ENCODE peak calls at places on chromosomes 4 and X, in eight cellular contexts. B is foreskin fibroblast, D is bronchial epithelial cell, L is AG09309, X is WTC11, R is brain microvascular endothelial cell, C is RWPE2, O is glutamatergic neuron. W is an unnamed sample.

GRCh38 chr4:98672583-98673281 is 14.3 kb upstream of the TSPAN5 start:
- DNase-seq in B (no peak), D (no peak), L (no peak), X (no peak), R (no peak), C (no peak), O (no peak), W (no peak)

GRCh38 chr4:61828960-61829359 is 628.8 kb downstream of the ADGRL3 start:
- DNase-seq in B (no peak), D (no peak), L (no peak), X (no peak), R (no peak), C (no peak), O (no peak), W (no peak)

GRCh38 chrX:21639775-21640174 is 18.4 kb downstream of the KLHL34 start:
- DNase-seq in B (no peak), D (no peak), L (no peak), X (no peak), R (no peak), C (no peak), O (no peak), W (no peak)

GRCh38 chrX:13001961-13002671 is 27.2 kb downstream of the TMSB4X start:
- DNase-seq in B (no peak), D (peak), L (no peak), X (no peak), R (no peak), C (no peak), O (no peak), W (no peak)

GRCh38 chrX:7351946-7352345 is 204.0 kb upstream of the PUDP start:
- DNase-seq in B (no peak), D (no peak), L (no peak), X (no peak), R (no peak), C (no peak), O (no peak), W (no peak)

GRCh38 chr4:80732010-80732409 is 298.5 kb upstream of the BMP3 start:
- DNase-seq in B (no peak), D (peak), L (peak), X (no peak), R (no peak), C (no peak), O (no peak), W (peak)

GRCh38 chr4:182643801-182644311 is 273.3 kb downstream of the DCTD start:
- DNase-seq in B (peak), D (peak), L (peak), X (no peak), R (peak), C (no peak), O (no peak), W (peak)

GRCh38 chr4:40055379-40055872 is 1.2 kb upstream of the N4BP2 start:
- DNase-seq in B (no peak), D (peak), L (no peak), X (no peak), R (no peak), C (no peak), O (no peak), W (peak)

GRCh38 chr4:94826206-94826605 is 68.5 kb downstream of the BMPR1B start:
- DNase-seq in B (no peak), D (peak), L (no peak), X (no peak), R (no peak), C (no peak), O (no peak), W (no peak)

GRCh38 chr4:733631-733980 is 28.0 kb downstream of the PCGF3 start:
- DNase-seq in B (no peak), D (no peak), L (no peak), X (no peak), R (no peak), C (no peak), O (peak), W (no peak)

GRCh38 chr4:175614880-175615279 is 197.2 kb downstream of the GPM6A start:
- DNase-seq in B (no peak), D (no peak), L (no peak), X (no peak), R (no peak), C (no peak), O (no peak), W (no peak)

GRCh38 chr4:179307297-179308136 is 1865.3 kb upstream of the AGA start:
- DNase-seq in B (peak), D (peak), L (no peak), X (peak), R (peak), C (no peak), O (peak), W (peak)

GRCh38 chr4:137648531-137648930 is 116.2 kb upstream of the PCDH18 start:
- DNase-seq in B (no peak), D (no peak), L (no peak), X (no peak), R (no peak), C (no peak), O (no peak), W (no peak)

GRCh38 chr4:98613453-98614075 is 44.8 kb downstream of the TSPAN5 start:
- DNase-seq in B (no peak), D (no peak), L (no peak), X (no peak), R (no peak), C (no peak), O (no peak), W (no peak)

GRCh38 chr4:38673109-38673978 is 9.3 kb downstream of the KLF3 start:
- DNase-seq in B (no peak), D (peak), L (no peak), X (peak), R (no peak), C (peak), O (no peak), W (peak)

GRCh38 chrX:1391707-1392375 is at the start of gene SLC25A6:
- DNase-seq in B (peak), D (peak), L (peak), X (peak), R (peak), C (peak), O (peak), W (peak)
- TF ChIP-seq CTCF in B (no peak), D (no peak), L (no peak), X (no peak), R (peak), C (no peak), O (no peak), W (no peak)

GRCh38 chr4:47705326-47705981 is 132.4 kb downstream of the CORIN start:
- DNase-seq in B (no peak), D (peak), L (no peak), X (no peak), R (no peak), C (no peak), O (no peak), W (peak)
- TF ChIP-seq CTCF in B (peak), D (peak), L (peak), X (no peak), R (peak), C (peak), O (peak), W (peak)

DNA sequence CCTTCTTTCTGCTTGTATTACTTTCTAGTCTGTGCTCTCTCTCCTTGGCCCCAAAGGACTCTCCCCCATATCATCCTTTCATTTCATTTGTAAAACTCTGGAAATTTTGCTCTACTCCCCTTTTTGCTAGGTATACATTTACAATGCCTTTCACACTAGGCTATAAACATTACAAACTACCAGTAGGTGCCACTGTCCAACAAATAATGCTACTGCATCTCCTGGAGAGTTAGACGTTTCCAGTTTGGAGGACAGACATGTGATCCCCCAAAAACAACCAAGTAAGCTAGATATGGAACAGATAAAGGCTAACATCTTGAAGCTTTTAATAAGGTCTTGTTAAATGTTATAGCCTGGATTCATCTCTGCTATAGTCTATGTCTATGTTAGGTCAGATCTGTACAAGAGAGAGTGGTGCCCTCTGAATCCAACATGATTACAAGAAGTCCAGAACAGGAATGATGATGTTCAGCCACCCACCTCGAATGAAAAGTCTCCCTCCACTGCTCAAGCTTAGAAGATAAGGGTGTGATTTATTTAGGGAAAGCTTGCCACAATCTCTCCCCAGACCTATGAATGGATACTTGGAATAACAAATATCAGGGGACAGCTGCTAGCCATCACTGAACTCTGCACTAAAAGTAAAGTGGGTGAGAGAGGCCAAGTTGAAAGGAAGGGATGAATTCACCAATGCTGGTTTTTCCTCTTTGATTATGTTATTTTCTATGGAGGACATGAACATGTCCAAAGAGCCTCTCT is 14.3 kb downstream of the CBR4 start:
- DNase-seq in B (no peak), D (peak), L (no peak), X (no peak), R (no peak), C (no peak), O (no peak), W (peak)
- TF ChIP-seq CTCF in B (no peak), D (no peak), L (peak), X (no peak), R (peak), C (peak), O (no peak), W (peak)

GRCh38 chr4:20760053-20760452 is 59.8 kb downstream of the PACRGL start:
- DNase-seq in B (no peak), D (no peak), L (no peak), X (peak), R (no peak), C (no peak), O (no peak), W (no peak)
- TF ChIP-seq CTCF in B (no peak), D (peak), L (peak), X (no peak), R (peak), C (no peak), O (no peak), W (no peak)

GRCh38 chr4:77734928-77735327 is 84.2 kb downstream of the CNOT6L start:
- DNase-seq in B (peak), D (peak), L (peak), X (no peak), R (peak), C (no peak), O (no peak), W (peak)
- TF ChIP-seq CTCF in B (no peak), D (no peak), L (no peak), X (no peak), R (peak), C (no peak), O (no peak), W (no peak)

GRCh38 chr4:6689506-6689960 is 4.1 kb upstream of the S100P start:
- DNase-seq in B (no peak), D (no peak), L (no peak), X (no peak), R (no peak), C (no peak), O (no peak), W (no peak)

GRCh38 chr4:6688879-6689505 is 4.7 kb upstream of the S100P start:
- DNase-seq in B (peak), D (peak), L (peak), X (peak), R (peak), C (peak), O (peak), W (peak)

GRCh38 chr4:6684656-6685055 is 9.0 kb upstream of the S100P start:
- DNase-seq in B (no peak), D (no peak), L (no peak), X (no peak), R (no peak), C (no peak), O (no peak), W (no peak)

GRCh38 chr4:6686104-6686787 is 7.4 kb upstream of the S100P start:
- DNase-seq in B (no peak), D (no peak), L (no peak), X (no peak), R (no peak), C (no peak), O (no peak), W (no peak)

DNA sequence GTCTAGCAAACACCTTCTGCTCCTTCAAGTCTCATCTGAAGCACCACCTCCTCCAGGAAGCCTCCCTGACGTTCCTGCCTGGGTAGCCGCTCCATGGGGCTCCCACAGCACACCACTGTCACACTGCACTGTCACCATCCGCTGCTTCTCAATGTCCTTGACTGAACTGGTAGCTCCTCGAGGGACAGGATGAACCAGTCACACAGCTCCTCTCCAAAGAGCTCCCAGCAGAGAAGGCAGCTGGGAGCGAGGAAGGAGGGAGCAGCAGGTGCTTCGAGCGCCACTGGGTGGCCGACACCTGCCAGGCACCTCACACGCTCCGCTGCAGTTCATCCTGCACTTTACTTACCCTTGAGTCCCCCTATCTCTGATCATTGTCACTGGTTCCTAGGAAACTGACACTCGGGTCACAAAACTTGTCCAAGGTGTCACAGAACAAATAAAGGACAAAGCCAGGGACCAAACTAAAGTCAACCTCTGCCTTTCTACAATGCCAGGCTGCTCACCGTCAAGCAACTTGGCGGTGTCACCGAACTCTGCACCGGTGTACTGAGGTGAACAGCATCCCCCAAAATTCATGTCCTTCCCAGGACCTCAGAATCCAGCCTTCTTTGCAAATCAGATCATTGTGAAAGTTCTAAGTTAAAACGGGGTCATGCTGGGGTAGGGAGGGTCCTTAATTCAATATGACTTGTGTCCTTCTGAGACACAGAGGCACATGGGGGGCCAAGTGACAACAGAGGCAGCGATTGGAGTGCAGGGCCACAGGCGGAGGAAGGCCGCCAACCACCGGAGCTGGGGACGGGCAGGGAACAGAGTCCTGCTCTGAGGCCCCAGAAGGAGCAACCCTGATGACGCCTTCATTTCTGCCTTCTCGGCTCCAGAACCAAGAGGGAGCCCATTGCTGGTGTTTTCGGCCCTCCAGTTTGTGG is 5.5 kb upstream of the S100P start:
- DNase-seq in B (no peak), D (no peak), L (no peak), X (no peak), R (no peak), C (no peak), O (no peak), W (no peak)
- TF ChIP-seq CTCF in B (no peak), D (peak), L (no peak), X (no peak), R (no peak), C (no peak), O (no peak), W (no peak)

DNA sequence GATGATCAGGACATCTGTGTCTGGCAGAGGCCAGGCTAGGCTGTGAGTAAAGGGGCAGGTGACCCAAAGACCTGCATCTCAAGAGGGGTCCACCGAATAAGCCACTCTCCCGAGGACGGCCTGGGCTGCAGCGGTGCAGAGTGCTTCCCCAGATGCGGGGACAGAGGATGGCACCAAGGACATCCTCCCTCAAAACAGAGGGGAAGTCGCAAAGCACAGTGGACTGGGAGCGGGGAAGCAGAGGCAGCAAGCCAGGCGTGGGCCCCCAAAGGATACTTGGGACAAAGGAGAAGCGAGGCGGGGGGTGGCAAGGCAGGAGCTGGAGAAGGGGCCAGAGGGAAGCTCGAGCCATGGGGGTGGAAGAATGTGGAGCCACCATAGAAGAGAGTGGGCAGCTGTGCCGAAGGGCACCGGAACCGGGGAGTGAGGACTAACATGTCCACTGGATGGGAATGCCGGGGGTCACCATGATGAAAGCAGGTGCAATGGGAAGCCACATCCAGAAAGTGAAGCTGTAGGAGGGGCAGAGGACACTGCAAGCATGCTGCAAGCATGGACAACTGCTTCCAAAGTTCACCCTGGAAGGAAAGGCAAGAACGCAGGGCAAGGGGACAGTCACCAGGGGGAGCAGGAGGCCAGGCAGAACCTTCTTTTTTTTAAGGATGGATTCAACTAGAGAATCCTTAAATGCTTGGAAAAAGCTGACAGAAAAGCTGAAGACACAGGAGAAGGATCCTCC is 169.6 kb downstream of the AFAP1 start:
- DNase-seq in B (peak), D (no peak), L (no peak), X (peak), R (no peak), C (peak), O (no peak), W (peak)
- TF ChIP-seq CTCF in B (peak), D (peak), L (peak), X (peak), R (peak), C (peak), O (no peak), W (peak)

DNA sequence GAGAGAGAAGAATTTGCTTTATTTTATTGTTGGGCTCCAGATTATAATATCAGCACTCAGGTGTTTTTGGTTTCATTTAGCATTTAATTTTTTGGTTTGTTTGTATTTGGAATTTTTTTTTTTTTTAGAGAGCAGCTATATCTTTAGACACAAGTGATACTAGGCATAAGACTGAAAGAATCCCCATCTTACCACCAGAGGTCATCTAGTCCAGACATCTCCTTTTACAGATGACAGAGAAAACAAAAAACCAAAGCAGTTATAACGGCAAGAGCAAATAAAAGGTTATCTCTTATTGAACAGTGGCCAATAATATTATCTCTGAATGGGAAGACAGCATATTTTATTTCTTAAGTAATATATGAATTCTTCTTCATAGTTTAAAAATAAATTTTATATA is 22.8 kb downstream of the USP38 start:
- DNase-seq in B (no peak), D (peak), L (no peak), X (no peak), R (peak), C (no peak), O (no peak), W (peak)
- TF ChIP-seq CTCF in B (peak), D (peak), L (peak), X (no peak), R (peak), C (peak), O (no peak), W (peak)

DNA sequence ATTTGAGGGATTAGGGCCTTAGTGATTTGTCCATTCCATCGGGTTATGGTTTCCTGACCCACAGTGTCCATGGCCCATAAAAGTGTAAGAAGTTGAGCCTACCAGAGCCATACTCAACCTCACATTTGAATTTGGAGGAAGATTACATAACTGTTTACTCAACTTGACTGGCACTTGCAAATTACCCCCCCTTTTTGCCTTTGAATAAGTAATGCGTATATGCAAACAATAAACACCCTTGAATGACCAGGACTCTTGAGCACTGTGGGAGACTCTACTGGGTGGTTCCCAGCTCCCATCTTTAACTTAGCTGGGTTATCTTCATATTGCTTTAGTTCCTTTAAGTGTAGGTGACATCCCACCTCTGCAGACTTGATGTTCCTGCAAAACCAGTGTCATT is 30.6 kb upstream of the STIM2 start:
- DNase-seq in B (no peak), D (no peak), L (no peak), X (no peak), R (no peak), C (no peak), O (no peak), W (no peak)
- TF ChIP-seq CTCF in B (no peak), D (no peak), L (no peak), X (no peak), R (no peak), C (no peak), O (no peak), W (no peak)